ENCODE peak calls at places on chromosomes 12 and 14, in nine cellular contexts. One of them, this sample, is unnamed.

GRCh38 chr12:44771485-44771884 is 104.6 kb downstream of the NELL2 start:
- DNase-seq in Peyer's patch: no peak
- DNase-seq in HS-27A: no peak
- DNase-seq in NCI-H1105: no peak
- DNase-seq in neural crest cell: no peak
- DNase-seq in NCI-H524: no peak
- DNase-seq in ecto neural progenitor cell: no peak
- DNase-seq in activated CD8-positive, alpha-beta memory T cell treated with anti-CD3 and anti-CD28 coated beads, Interleukin-2, amount 10 ng/mL, durations not matched to agents 7 days and 5 days: no peak
- DNase-seq in cerebellum: no peak
- DNase-seq in this sample: no peak

GRCh38 chr12:104182144-104182543 is 33.4 kb upstream of the TXNRD1 start:
- DNase-seq in NCI-H524: no peak
- DNase-seq in activated CD8-positive, alpha-beta memory T cell treated with anti-CD3 and anti-CD28 coated beads, Interleukin-2, amount 10 ng/mL, durations not matched to agents 7 days and 5 days: no peak
- DNase-seq in cerebellum: no peak
- DNase-seq in ecto neural progenitor cell: no peak
- DNase-seq in NCI-H1105: no peak
- DNase-seq in Peyer's patch: no peak
- DNase-seq in neural crest cell: no peak
- DNase-seq in HS-27A: peak; percentile 51
- DNase-seq in this sample: peak; percentile 25

GRCh38 chr12:43338848-43339526 is 213.0 kb downstream of the ADAMTS20 start:
- DNase-seq in cerebellum: peak; percentile 44
- DNase-seq in activated CD8-positive, alpha-beta memory T cell treated with anti-CD3 and anti-CD28 coated beads, Interleukin-2, amount 10 ng/mL, durations not matched to agents 7 days and 5 days: no peak
- DNase-seq in HS-27A: peak; percentile 30
- DNase-seq in ecto neural progenitor cell: no peak
- DNase-seq in Peyer's patch: no peak
- DNase-seq in neural crest cell: peak; percentile 2
- DNase-seq in NCI-H524: peak; percentile 89
- DNase-seq in NCI-H1105: peak; percentile 11
- DNase-seq in this sample: peak; percentile 38

GRCh38 chr14:100415226-100415625 is 92.1 kb downstream of the SLC25A47 start:
- DNase-seq in Peyer's patch: no peak
- DNase-seq in HS-27A: no peak
- DNase-seq in cerebellum: no peak
- DNase-seq in activated CD8-positive, alpha-beta memory T cell treated with anti-CD3 and anti-CD28 coated beads, Interleukin-2, amount 10 ng/mL, durations not matched to agents 7 days and 5 days: no peak
- DNase-seq in ecto neural progenitor cell: no peak
- DNase-seq in neural crest cell: no peak
- DNase-seq in NCI-H524: no peak
- DNase-seq in NCI-H1105: no peak
- DNase-seq in this sample: no peak

GRCh38 chr12:101925352-101925751 is 48.0 kb downstream of the DRAM1 start:
- DNase-seq in Peyer's patch: no peak
- DNase-seq in activated CD8-positive, alpha-beta memory T cell treated with anti-CD3 and anti-CD28 coated beads, Interleukin-2, amount 10 ng/mL, durations not matched to agents 7 days and 5 days: no peak
- DNase-seq in NCI-H524: no peak
- DNase-seq in NCI-H1105: no peak
- DNase-seq in cerebellum: no peak
- DNase-seq in neural crest cell: no peak
- DNase-seq in ecto neural progenitor cell: no peak
- DNase-seq in HS-27A: peak; percentile 55
- DNase-seq in this sample: peak; percentile 92

GRCh38 chr12:104376650-104377506 is 73.3 kb downstream of the EID3 start:
- DNase-seq in HS-27A: no peak
- DNase-seq in activated CD8-positive, alpha-beta memory T cell treated with anti-CD3 and anti-CD28 coated beads, Interleukin-2, amount 10 ng/mL, durations not matched to agents 7 days and 5 days: no peak
- DNase-seq in ecto neural progenitor cell: no peak
- DNase-seq in NCI-H1105: no peak
- DNase-seq in Peyer's patch: no peak
- DNase-seq in NCI-H524: no peak
- DNase-seq in neural crest cell: no peak
- DNase-seq in cerebellum: no peak
- DNase-seq in this sample: no peak

GRCh38 chr12:118038122-118038521 is 21.6 kb downstream of the RFC5 start:
- DNase-seq in ecto neural progenitor cell: no peak
- DNase-seq in NCI-H1105: peak; percentile 27
- DNase-seq in activated CD8-positive, alpha-beta memory T cell treated with anti-CD3 and anti-CD28 coated beads, Interleukin-2, amount 10 ng/mL, durations not matched to agents 7 days and 5 days: no peak
- DNase-seq in NCI-H524: no peak
- DNase-seq in cerebellum: no peak
- DNase-seq in HS-27A: no peak
- DNase-seq in neural crest cell: no peak
- DNase-seq in Peyer's patch: no peak
- DNase-seq in this sample: no peak

GRCh38 chr12:31832740-31833540 is 104.1 kb upstream of the AMN1 start:
- DNase-seq in neural crest cell: no peak
- DNase-seq in ecto neural progenitor cell: no peak
- DNase-seq in cerebellum: no peak
- DNase-seq in HS-27A: no peak
- DNase-seq in activated CD8-positive, alpha-beta memory T cell treated with anti-CD3 and anti-CD28 coated beads, Interleukin-2, amount 10 ng/mL, durations not matched to agents 7 days and 5 days: peak; percentile 43
- DNase-seq in NCI-H524: no peak
- DNase-seq in Peyer's patch: peak; percentile 59
- DNase-seq in NCI-H1105: no peak
- DNase-seq in this sample: no peak

GRCh38 chr12:8699714-8700113 is 1.9 kb downstream of the RIMKLB start:
- DNase-seq in cerebellum: no peak
- DNase-seq in neural crest cell: no peak
- DNase-seq in HS-27A: no peak
- DNase-seq in Peyer's patch: no peak
- DNase-seq in activated CD8-positive, alpha-beta memory T cell treated with anti-CD3 and anti-CD28 coated beads, Interleukin-2, amount 10 ng/mL, durations not matched to agents 7 days and 5 days: no peak
- DNase-seq in NCI-H524: no peak
- DNase-seq in ecto neural progenitor cell: no peak
- DNase-seq in NCI-H1105: no peak
- DNase-seq in this sample: no peak

GRCh38 chr14:69987416-69988144 is 108.4 kb downstream of the SMOC1 start:
- DNase-seq in cerebellum: no peak
- DNase-seq in NCI-H1105: no peak
- DNase-seq in Peyer's patch: no peak
- DNase-seq in neural crest cell: peak; percentile 71
- DNase-seq in activated CD8-positive, alpha-beta memory T cell treated with anti-CD3 and anti-CD28 coated beads, Interleukin-2, amount 10 ng/mL, durations not matched to agents 7 days and 5 days: no peak
- DNase-seq in NCI-H524: no peak
- DNase-seq in ecto neural progenitor cell: peak; percentile 64
- DNase-seq in HS-27A: no peak
- DNase-seq in this sample: no peak

GRCh38 chr14:92603309-92604257 is 90.0 kb downstream of the RIN3 start:
- DNase-seq in neural crest cell: no peak
- DNase-seq in HS-27A: no peak
- DNase-seq in activated CD8-positive, alpha-beta memory T cell treated with anti-CD3 and anti-CD28 coated beads, Interleukin-2, amount 10 ng/mL, durations not matched to agents 7 days and 5 days: no peak
- DNase-seq in NCI-H524: peak; percentile 56
- DNase-seq in NCI-H1105: peak; percentile 27
- DNase-seq in cerebellum: peak; percentile 75
- DNase-seq in ecto neural progenitor cell: peak; percentile 62
- DNase-seq in Peyer's patch: no peak
- DNase-seq in this sample: no peak

GRCh38 chr14:104320611-104321086 is 182.3 kb downstream of the KIF26A start:
- DNase-seq in activated CD8-positive, alpha-beta memory T cell treated with anti-CD3 and anti-CD28 coated beads, Interleukin-2, amount 10 ng/mL, durations not matched to agents 7 days and 5 days: no peak
- DNase-seq in NCI-H524: no peak
- DNase-seq in cerebellum: no peak
- DNase-seq in Peyer's patch: no peak
- DNase-seq in NCI-H1105: no peak
- DNase-seq in ecto neural progenitor cell: no peak
- DNase-seq in HS-27A: no peak
- DNase-seq in neural crest cell: no peak
- DNase-seq in this sample: no peak

GRCh38 chr12:89211456-89211855 is 140.8 kb downstream of the DUSP6 start:
- DNase-seq in NCI-H1105: no peak
- DNase-seq in Peyer's patch: no peak
- DNase-seq in NCI-H524: no peak
- DNase-seq in ecto neural progenitor cell: no peak
- DNase-seq in activated CD8-positive, alpha-beta memory T cell treated with anti-CD3 and anti-CD28 coated beads, Interleukin-2, amount 10 ng/mL, durations not matched to agents 7 days and 5 days: no peak
- DNase-seq in HS-27A: no peak
- DNase-seq in neural crest cell: no peak
- DNase-seq in cerebellum: no peak
- DNase-seq in this sample: no peak

GRCh38 chr12:124654666-124655316 is 87.4 kb upstream of the NCOR2 start:
- DNase-seq in neural crest cell: no peak
- DNase-seq in ecto neural progenitor cell: no peak
- DNase-seq in cerebellum: peak; percentile 66
- DNase-seq in HS-27A: no peak
- DNase-seq in NCI-H1105: no peak
- DNase-seq in Peyer's patch: no peak
- DNase-seq in activated CD8-positive, alpha-beta memory T cell treated with anti-CD3 and anti-CD28 coated beads, Interleukin-2, amount 10 ng/mL, durations not matched to agents 7 days and 5 days: no peak
- DNase-seq in NCI-H524: peak; percentile 54
- DNase-seq in this sample: no peak

GRCh38 chr14:33567736-33568124 is 383.1 kb downstream of the EGLN3 start:
- DNase-seq in activated CD8-positive, alpha-beta memory T cell treated with anti-CD3 and anti-CD28 coated beads, Interleukin-2, amount 10 ng/mL, durations not matched to agents 7 days and 5 days: no peak
- DNase-seq in cerebellum: no peak
- DNase-seq in NCI-H1105: no peak
- DNase-seq in HS-27A: no peak
- DNase-seq in neural crest cell: no peak
- DNase-seq in NCI-H524: no peak
- DNase-seq in ecto neural progenitor cell: no peak
- DNase-seq in Peyer's patch: no peak
- DNase-seq in this sample: no peak

GRCh38 chr12:131795688-131796410 is 32.3 kb upstream of the MMP17 start:
- DNase-seq in NCI-H524: no peak
- DNase-seq in neural crest cell: no peak
- DNase-seq in ecto neural progenitor cell: no peak
- DNase-seq in NCI-H1105: no peak
- DNase-seq in HS-27A: no peak
- DNase-seq in Peyer's patch: no peak
- DNase-seq in activated CD8-positive, alpha-beta memory T cell treated with anti-CD3 and anti-CD28 coated beads, Interleukin-2, amount 10 ng/mL, durations not matched to agents 7 days and 5 days: no peak
- DNase-seq in cerebellum: no peak
- DNase-seq in this sample: no peak

GRCh38 chr12:132579747-132580146 is 30.6 kb downstream of the LRCOL1 start:
- DNase-seq in Peyer's patch: no peak
- DNase-seq in ecto neural progenitor cell: no peak
- DNase-seq in activated CD8-positive, alpha-beta memory T cell treated with anti-CD3 and anti-CD28 coated beads, Interleukin-2, amount 10 ng/mL, durations not matched to agents 7 days and 5 days: no peak
- DNase-seq in NCI-H524: no peak
- DNase-seq in cerebellum: no peak
- DNase-seq in NCI-H1105: no peak
- DNase-seq in HS-27A: no peak
- DNase-seq in neural crest cell: no peak
- DNase-seq in this sample: no peak

GRCh38 chr12:754871-755562 is 2.6 kb downstream of the WNK1 start:
- DNase-seq in activated CD8-positive, alpha-beta memory T cell treated with anti-CD3 and anti-CD28 coated beads, Interleukin-2, amount 10 ng/mL, durations not matched to agents 7 days and 5 days: peak; percentile 50
- DNase-seq in ecto neural progenitor cell: no peak
- DNase-seq in Peyer's patch: no peak
- DNase-seq in cerebellum: peak; percentile 24
- DNase-seq in NCI-H524: peak; percentile 39
- DNase-seq in HS-27A: peak; percentile 74
- DNase-seq in NCI-H1105: no peak
- DNase-seq in neural crest cell: no peak
- DNase-seq in this sample: peak; percentile 67

GRCh38 chr12:42129595-42130204 is 15.0 kb downstream of the GXYLT1 start:
- DNase-seq in NCI-H1105: peak; percentile 20
- DNase-seq in neural crest cell: no peak
- DNase-seq in cerebellum: peak; percentile 57
- DNase-seq in NCI-H524: peak; percentile 72
- DNase-seq in Peyer's patch: no peak
- DNase-seq in activated CD8-positive, alpha-beta memory T cell treated with anti-CD3 and anti-CD28 coated beads, Interleukin-2, amount 10 ng/mL, durations not matched to agents 7 days and 5 days: no peak
- DNase-seq in HS-27A: no peak
- DNase-seq in ecto neural progenitor cell: no peak
- DNase-seq in this sample: peak; percentile 36

This sample was measured in HS-5.